ENCODE peak calls at places on chromosomes 6 and 20, in six cellular contexts. U is cardiac muscle cell, D is fibroblast of lung, S is lower lobe of right lung, Q is tibial artery, M is thoracic aorta. P is an unnamed sample.

GRCh38 chr6:71463061-71463460 is 174.4 kb downstream of the OGFRL1 start:
- DNase-seq in U (no peak), D (peak), S (no peak), Q (no peak), M (no peak), P (no peak)

GRCh38 chr6:139515511-139515910 is 141.1 kb upstream of the CITED2 start:
- DNase-seq in U (peak), D (no peak), S (no peak), Q (no peak), M (no peak), P (no peak)

GRCh38 chr20:62449951-62450815 is 22.8 kb upstream of the RBBP8NL start:
- DNase-seq in U (no peak), D (no peak), S (no peak), Q (no peak), M (no peak), P (no peak)

GRCh38 chr6:137819740-137820139 is 47.3 kb upstream of the TNFAIP3 start:
- DNase-seq in U (no peak), D (no peak), S (no peak), Q (no peak), M (no peak), P (no peak)

GRCh38 chr6:170480045-170480714 is 72.9 kb downstream of the PSMB1 start:
- DNase-seq in U (no peak), D (peak), S (no peak), Q (no peak), M (no peak), P (peak)

GRCh38 chr20:8218861-8219260 is 86.8 kb downstream of the PLCB1 start:
- DNase-seq in U (no peak), D (peak), S (no peak), Q (no peak), M (no peak), P (no peak)

GRCh38 chr6:97405818-97406409 is 122.9 kb upstream of the MMS22L start:
- DNase-seq in U (no peak), D (no peak), S (no peak), Q (no peak), M (no peak), P (no peak)

GRCh38 chr20:62028384-62028783 is 37.3 kb downstream of the TAF4 start:
- DNase-seq in U (no peak), D (no peak), S (no peak), Q (no peak), M (no peak), P (no peak)

GRCh38 chr6:132236744-132237143 is 164.5 kb downstream of the MOXD1 start:
- DNase-seq in U (no peak), D (no peak), S (no peak), Q (no peak), M (no peak), P (peak)

GRCh38 chr6:130852844-130853554 is 25.8 kb downstream of the SMLR1 start:
- DNase-seq in U (no peak), D (no peak), S (no peak), Q (no peak), M (no peak), P (no peak)

GRCh38 chr6:121506761-121507754 is 71.6 kb downstream of the GJA1 start:
- DNase-seq in U (peak), D (peak), S (no peak), Q (no peak), M (no peak), P (no peak)

GRCh38 chr6:18226451-18226850 is 37.9 kb downstream of the DEK start:
- DNase-seq in U (no peak), D (no peak), S (no peak), Q (no peak), M (no peak), P (no peak)

GRCh38 chr6:129140571-129140970 is 257.6 kb downstream of the LAMA2 start:
- DNase-seq in U (no peak), D (peak), S (no peak), Q (no peak), M (no peak), P (no peak)

GRCh38 chr6:50330963-50331362 is 281.2 kb upstream of the DEFB112 start:
- DNase-seq in U (no peak), D (no peak), S (no peak), Q (no peak), M (no peak), P (no peak)

GRCh38 chr20:38566199-38566598 is 14.8 kb upstream of the ADIG start:
- DNase-seq in U (no peak), D (no peak), S (no peak), Q (no peak), M (no peak), P (no peak)

GRCh38 chr20:43916073-43916874 is 1.6 kb downstream of the TOX2 start:
- DNase-seq in U (no peak), D (peak), S (no peak), Q (peak), M (no peak), P (peak)
- H3K4me3 ChIP-seq in U (peak), D (peak), S (peak), Q (peak), M (peak), P (peak)

GRCh38 chr20:23347791-23348190 is 2.8 kb upstream of the NXT1 start:
- DNase-seq in U (no peak), D (no peak), S (no peak), Q (no peak), M (no peak), P (no peak)

GRCh38 chr20:23344336-23344735 is 6.3 kb upstream of the NXT1 start:
- DNase-seq in U (peak), D (no peak), S (no peak), Q (no peak), M (no peak), P (no peak)

GRCh38 chr20:23350855-23351838 is 556 bp downstream of the NXT1 start:
- DNase-seq in U (peak), D (peak), S (peak), Q (peak), M (no peak), P (peak)

GRCh38 chr20:23350007-23350854 is at the start of gene NXT1:
- DNase-seq in U (peak), D (peak), S (peak), Q (peak), M (peak), P (peak)

GRCh38 chr20:23349338-23350006 is 1.1 kb upstream of the NXT1 start:
- DNase-seq in U (peak), D (no peak), S (no peak), Q (no peak), M (no peak), P (peak)
- TF ChIP-seq CTCF in U (peak), D (peak), S (peak), Q (peak), M (peak), P (peak)

DNA sequence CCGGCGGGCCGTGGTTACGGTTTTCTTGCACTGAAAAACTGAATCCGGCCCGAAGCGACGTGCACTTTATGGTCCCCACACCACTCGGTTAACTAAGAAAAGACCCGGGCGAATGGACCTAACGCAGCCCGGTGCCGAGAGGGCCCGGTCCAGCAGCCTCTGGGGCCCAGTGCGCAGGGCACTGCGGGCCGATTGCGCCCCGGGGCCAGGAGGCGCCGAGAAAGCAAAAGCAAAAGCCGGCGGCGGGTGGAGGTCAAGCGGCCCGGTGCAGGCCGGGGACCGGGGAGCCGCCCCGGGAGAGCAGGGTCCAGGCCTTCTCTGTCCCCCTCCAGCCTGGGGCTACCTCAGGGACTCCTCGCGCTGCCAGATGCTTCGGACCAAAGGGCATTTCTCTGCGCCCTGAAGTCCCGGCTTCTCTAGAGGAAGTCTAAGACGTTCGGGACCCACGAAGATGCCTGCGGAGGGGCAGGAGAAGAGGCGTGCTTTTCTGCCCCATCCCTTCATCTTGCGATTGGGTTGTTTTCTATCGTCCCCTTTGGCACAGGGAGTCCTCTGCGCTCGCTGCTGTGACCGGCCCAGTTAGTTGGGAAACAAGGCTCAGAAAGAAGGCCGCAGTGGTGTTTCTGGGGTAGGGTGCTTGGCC is 4.4 kb downstream of the FOXF2 start:
- DNase-seq in U (no peak), D (peak), S (no peak), Q (no peak), M (no peak), P (peak)
- H3K4me3 ChIP-seq in U (peak), D (peak), S (peak), Q (peak), M (peak), P (peak)

GRCh38 chr6:117188627-117189201 is 76.6 kb upstream of the VGLL2 start:
- DNase-seq in U (no peak), D (no peak), S (no peak), Q (no peak), M (no peak), P (peak)
- TF ChIP-seq CTCF in U (peak), D (peak), S (no peak), Q (no peak), M (no peak), P (peak)

GRCh38 chr6:41781302-41781711 is 725 bp downstream of the PRICKLE4 start:
- DNase-seq in U (no peak), D (no peak), S (peak), Q (no peak), M (no peak), P (no peak)
- H3K4me3 ChIP-seq in U (peak), D (no peak), S (peak), Q (peak), M (peak), P (peak)

GRCh38 chr6:11912420-11912819 is 99.7 kb upstream of the HIVEP1 start:
- DNase-seq in U (no peak), D (no peak), S (no peak), Q (no peak), M (no peak), P (no peak)
- TF ChIP-seq CTCF in U (peak), D (no peak), S (no peak), Q (no peak), M (no peak), P (peak)

GRCh38 chr6:52596371-52597028 is 19.6 kb upstream of the TRAM2 start:
- DNase-seq in U (no peak), D (peak), S (no peak), Q (no peak), M (no peak), P (no peak)

GRCh38 chr6:52595000-52595795 is 18.3 kb upstream of the TRAM2 start:
- DNase-seq in U (no peak), D (peak), S (no peak), Q (no peak), M (no peak), P (peak)

GRCh38 chr6:52597738-52598122 is 20.9 kb upstream of the TRAM2 start:
- DNase-seq in U (no peak), D (no peak), S (no peak), Q (no peak), M (no peak), P (no peak)

GRCh38 chr6:52594216-52594615 is 17.4 kb upstream of the TRAM2 start:
- DNase-seq in U (no peak), D (no peak), S (no peak), Q (no peak), M (no peak), P (no peak)

DNA sequence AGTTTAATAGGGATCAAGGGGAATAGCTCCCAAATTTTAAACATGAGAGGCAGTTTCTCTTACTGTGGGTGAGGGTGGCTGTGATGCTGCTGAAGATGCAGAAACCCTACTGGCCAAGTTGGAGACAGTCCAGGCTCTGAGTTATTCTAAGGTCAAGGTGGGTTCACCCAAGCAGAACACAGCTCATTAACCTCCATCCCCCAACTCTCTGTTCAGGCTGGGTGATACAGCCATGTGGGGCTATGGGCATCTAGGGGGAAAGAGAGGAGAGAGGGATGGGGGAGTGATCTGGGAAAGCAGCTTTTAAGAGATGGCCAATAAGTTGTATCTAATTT is 18.9 kb upstream of the TRAM2 start:
- DNase-seq in U (no peak), D (no peak), S (no peak), Q (no peak), M (no peak), P (no peak)
- H3K4me3 ChIP-seq in U (no peak), D (no peak), S (no peak), Q (no peak), M (no peak), P (no peak)

P was measured in neural progenitor cell.